ENCODE peak calls at places on chromosomes 13 and 19, in four cellular contexts. G is stimulated activated CD8-positive, alpha-beta memory T cell treated with anti-CD3 and anti-CD28 coated beads, Interleukin-15, amount 100 ng/mL, for 1 hour; C is ACHN; T is tibial artery. E is an unnamed sample.

GRCh38 chr13:66657165-66657895 is 572.8 kb downstream of the PCDH9 start:
- DNase-seq in G (no peak), C (no peak), T (peak), E (no peak)

GRCh38 chr13:98972627-98973026 is 5.2 kb downstream of the DOCK9 start:
- DNase-seq in G (no peak), C (peak), T (no peak), E (no peak)

GRCh38 chr13:23755040-23755439 is 134.2 kb downstream of the MIPEP start:
- DNase-seq in G (no peak), C (no peak), T (no peak), E (no peak)

GRCh38 chr19:4267101-4267900 is 11.8 kb upstream of the SHD start:
- DNase-seq in G (peak), C (peak), T (peak), E (peak)

GRCh38 chr13:27792393-27793218 is at the start of gene GSX1:
- DNase-seq in G (no peak), C (peak), T (peak), E (peak)

GRCh38 chr13:114146173-114146572 is 13.8 kb upstream of the RASA3 start:
- DNase-seq in G (no peak), C (no peak), T (no peak), E (no peak)

GRCh38 chr19:39553082-39553652 is 13.2 kb upstream of the EID2 start:
- DNase-seq in G (no peak), C (no peak), T (no peak), E (no peak)

GRCh38 chr19:5257155-5258045 is 83.2 kb downstream of the PTPRS start:
- DNase-seq in G (no peak), C (no peak), T (no peak), E (no peak)

GRCh38 chr13:21518617-21519144 is 59.6 kb upstream of the ZDHHC20 start:
- DNase-seq in G (no peak), C (no peak), T (no peak), E (no peak)

GRCh38 chr19:57078802-57079201 is 41.0 kb upstream of the USP29 start:
- DNase-seq in G (no peak), C (no peak), T (no peak), E (no peak)

GRCh38 chr13:111037838-111038397 is 77.2 kb upstream of the ARHGEF7 start:
- DNase-seq in G (no peak), C (no peak), T (no peak), E (no peak)

GRCh38 chr19:9883231-9883758 is 48.2 kb downstream of the PIN1 start:
- DNase-seq in G (no peak), C (no peak), T (no peak), E (no peak)

GRCh38 chr13:30847697-30848307 is 58.3 kb upstream of the MEDAG start:
- DNase-seq in G (no peak), C (peak), T (peak), E (no peak)

E was measured in ovary.